ENCODE peak calls at places on chromosomes 13 and 19, in four cellular contexts. One of them, this sample, is unnamed.

GRCh38 chr19:51784922-51785690 is 9.9 kb upstream of the FPR3 start:
- DNase-seq in K562: no peak
- DNase-seq in HepG2: no peak
- DNase-seq in A549: no peak
- DNase-seq in this sample: no peak

GRCh38 chr19:38559428-38560401 is 58.0 kb downstream of the MAP4K1 start:
- DNase-seq in A549: no peak
- DNase-seq in HepG2: no peak
- DNase-seq in K562: no peak
- DNase-seq in this sample: no peak

GRCh38 chr13:76440568-76440967 is 445.6 kb downstream of the KCTD12 start:
- DNase-seq in HepG2: no peak
- DNase-seq in A549: no peak
- DNase-seq in K562: no peak
- DNase-seq in this sample: no peak

GRCh38 chr19:49678970-49679831 is 2.1 kb downstream of the PRMT1 start:
- DNase-seq in A549: no peak
- DNase-seq in K562: no peak
- DNase-seq in HepG2: no peak
- DNase-seq in this sample: no peak

GRCh38 chr19:5893907-5894703 is 9.5 kb downstream of the NDUFA11 start:
- DNase-seq in HepG2: no peak
- DNase-seq in A549: no peak
- DNase-seq in K562: peak
- DNase-seq in this sample: no peak

GRCh38 chr19:14167013-14167593 is 30.7 kb upstream of the ASF1B start:
- DNase-seq in HepG2: no peak
- DNase-seq in K562: no peak
- DNase-seq in A549: no peak
- DNase-seq in this sample: no peak

GRCh38 chr19:38172001-38172400 is 52.0 kb downstream of the DPF1 start:
- DNase-seq in A549: no peak
- DNase-seq in HepG2: no peak
- DNase-seq in K562: no peak
- DNase-seq in this sample: no peak

GRCh38 chr13:102773441-102774209 is at the start of gene TEX30:
- DNase-seq in A549: peak
- DNase-seq in HepG2: no peak
- DNase-seq in K562: peak
- DNase-seq in this sample: peak

GRCh38 chr19:8922591-8922990 is 87.6 kb downstream of the MUC16 start:
- DNase-seq in HepG2: no peak
- DNase-seq in A549: no peak
- DNase-seq in K562: peak
- DNase-seq in this sample: no peak

GRCh38 chr13:32838985-32839384 is 177.2 kb upstream of the KL start:
- DNase-seq in HepG2: peak
- DNase-seq in K562: no peak
- DNase-seq in A549: peak
- DNase-seq in this sample: no peak
- TF ChIP-seq HMGXB4 in HepG2: no peak
- TF ChIP-seq HMGXB4 in K562: no peak
- TF ChIP-seq HMGXB4 in A549: no peak
- TF ChIP-seq HMGXB4 in this sample: no peak

DNA sequence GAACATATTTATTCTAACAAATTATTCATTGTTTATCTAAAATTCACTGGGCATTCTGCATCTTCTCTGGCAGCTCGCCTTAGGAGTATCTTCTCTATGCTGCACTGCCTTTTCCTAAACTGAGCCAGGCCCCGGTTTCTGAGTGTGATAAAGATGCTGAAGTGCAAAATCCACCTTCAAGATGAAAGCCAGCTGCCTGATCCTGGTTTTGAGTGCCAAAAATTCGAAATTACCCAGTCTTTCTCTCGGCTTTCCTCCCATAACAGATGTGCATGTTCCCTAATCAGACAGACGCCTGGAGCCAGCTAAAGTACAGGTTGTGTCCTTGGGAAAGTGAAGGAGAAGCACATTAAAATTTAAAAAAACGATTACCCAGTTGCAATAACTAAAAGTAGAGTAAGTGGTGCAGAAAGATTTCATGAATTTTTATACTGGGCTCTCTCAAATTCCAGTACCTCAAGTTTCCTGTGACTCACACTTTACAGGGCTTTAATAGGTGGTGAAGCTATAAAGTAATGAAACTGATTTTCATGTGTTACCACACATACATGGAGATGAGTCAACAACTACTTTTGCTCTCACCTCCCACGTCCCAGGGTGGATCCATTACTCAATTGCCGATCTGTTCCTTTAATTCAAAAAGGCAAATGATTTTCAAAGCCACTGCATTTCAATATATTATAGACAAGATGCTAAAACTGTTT is 65.0 kb upstream of the GTF2F2 start:
- DNase-seq in K562: no peak
- DNase-seq in A549: peak
- DNase-seq in HepG2: no peak
- DNase-seq in this sample: no peak
- TF ChIP-seq HMGXB4 in K562: no peak
- TF ChIP-seq HMGXB4 in A549: no peak
- TF ChIP-seq HMGXB4 in HepG2: no peak
- TF ChIP-seq HMGXB4 in this sample: no peak

DNA sequence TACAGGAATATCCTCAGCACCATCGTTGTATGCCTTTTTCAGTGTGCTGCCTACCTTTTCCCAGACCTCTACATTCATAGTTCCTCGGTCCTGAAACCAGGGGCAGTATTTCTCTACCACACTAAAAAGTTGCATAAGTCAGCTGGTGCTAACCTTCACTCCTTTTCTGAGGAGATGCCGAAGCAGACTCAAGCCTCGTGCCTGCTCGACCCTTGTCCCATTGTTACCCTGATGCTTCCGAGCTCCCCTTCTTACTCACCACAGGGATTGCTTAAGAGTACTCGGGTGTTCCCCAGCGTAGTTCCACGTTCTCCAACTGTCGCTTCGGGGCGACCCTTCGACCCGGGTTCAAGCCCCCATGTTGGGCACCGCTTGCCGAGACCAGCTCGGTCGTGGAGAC is 19.0 kb upstream of the IL17D start:
- DNase-seq in K562: no peak
- DNase-seq in HepG2: no peak
- DNase-seq in A549: no peak
- DNase-seq in this sample: no peak
- TF ChIP-seq HMGXB4 in K562: no peak
- TF ChIP-seq HMGXB4 in HepG2: no peak
- TF ChIP-seq HMGXB4 in A549: no peak
- TF ChIP-seq HMGXB4 in this sample: no peak

DNA sequence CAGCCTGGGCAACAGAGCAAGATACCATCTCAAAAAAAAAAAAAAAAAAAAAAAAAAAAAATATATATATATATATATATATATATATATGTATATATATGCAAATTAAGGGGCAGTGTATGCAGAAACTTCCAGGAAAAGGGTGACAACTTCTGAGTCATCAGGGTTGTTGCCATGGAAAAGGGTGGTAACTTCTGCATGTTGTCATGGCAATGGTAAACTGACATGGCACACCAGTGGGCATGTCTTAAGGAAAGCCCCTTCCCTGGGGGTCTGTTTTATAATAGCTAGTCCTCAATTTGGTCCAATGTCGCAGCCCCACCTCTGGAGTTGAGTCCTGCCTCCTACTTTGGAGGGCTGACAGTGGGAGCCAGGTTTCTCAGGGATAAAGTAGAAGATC is 7.4 kb upstream of the FCHO1 start:
- DNase-seq in K562: no peak
- DNase-seq in A549: peak
- DNase-seq in HepG2: no peak
- DNase-seq in this sample: no peak
- TF ChIP-seq HMGXB4 in K562: no peak
- TF ChIP-seq HMGXB4 in A549: no peak
- TF ChIP-seq HMGXB4 in HepG2: no peak
- TF ChIP-seq HMGXB4 in this sample: no peak

DNA sequence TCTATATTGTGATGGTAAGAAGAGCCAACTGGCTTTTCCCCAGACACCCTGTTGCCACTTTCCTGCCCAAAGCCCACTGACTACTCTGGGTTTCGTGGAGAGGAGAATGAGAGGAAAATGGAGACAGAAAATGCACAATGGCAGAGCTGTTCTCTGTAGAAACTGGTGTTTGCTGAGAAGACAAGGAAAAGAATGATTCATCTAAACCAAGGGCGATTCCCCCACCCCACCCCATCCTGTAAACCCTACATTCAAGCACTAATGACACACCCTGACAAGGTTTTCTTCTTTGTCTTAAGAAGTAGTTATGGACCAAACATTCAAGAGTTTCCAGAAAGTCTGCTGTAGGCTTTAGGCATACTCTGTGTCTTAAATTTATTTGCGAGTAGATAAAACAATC is 68.8 kb downstream of the DOCK9 start:
- DNase-seq in K562: no peak
- DNase-seq in A549: peak
- DNase-seq in HepG2: no peak
- DNase-seq in this sample: no peak
- TF ChIP-seq HMGXB4 in K562: no peak
- TF ChIP-seq HMGXB4 in A549: no peak
- TF ChIP-seq HMGXB4 in HepG2: no peak
- TF ChIP-seq HMGXB4 in this sample: no peak

GRCh38 chr13:62702502-62702901 is 1286.9 kb upstream of the PCDH20 start:
- DNase-seq in A549: no peak
- DNase-seq in HepG2: no peak
- DNase-seq in K562: no peak
- DNase-seq in this sample: no peak
- TF ChIP-seq HMGXB4 in A549: no peak
- TF ChIP-seq HMGXB4 in HepG2: no peak
- TF ChIP-seq HMGXB4 in K562: no peak
- TF ChIP-seq HMGXB4 in this sample: no peak

GRCh38 chr13:49058761-49059160 is 83.0 kb downstream of the FNDC3A start:
- DNase-seq in HepG2: no peak
- DNase-seq in A549: no peak
- DNase-seq in K562: no peak
- DNase-seq in this sample: no peak

GRCh38 chr13:49060698-49061387 is 85.1 kb downstream of the FNDC3A start:
- DNase-seq in HepG2: no peak
- DNase-seq in A549: no peak
- DNase-seq in K562: no peak
- DNase-seq in this sample: no peak

GRCh38 chr13:49055021-49055420 is 79.3 kb downstream of the FNDC3A start:
- DNase-seq in A549: no peak
- DNase-seq in HepG2: no peak
- DNase-seq in K562: no peak
- DNase-seq in this sample: no peak

GRCh38 chr13:49053899-49054298 is 78.2 kb downstream of the FNDC3A start:
- DNase-seq in K562: no peak
- DNase-seq in HepG2: no peak
- DNase-seq in A549: no peak
- DNase-seq in this sample: no peak

GRCh38 chr13:49057176-49057575 is 81.5 kb downstream of the FNDC3A start:
- DNase-seq in K562: no peak
- DNase-seq in A549: no peak
- DNase-seq in HepG2: no peak
- DNase-seq in this sample: no peak
- TF ChIP-seq HMGXB4 in K562: no peak
- TF ChIP-seq HMGXB4 in A549: no peak
- TF ChIP-seq HMGXB4 in HepG2: no peak
- TF ChIP-seq HMGXB4 in this sample: no peak

DNA sequence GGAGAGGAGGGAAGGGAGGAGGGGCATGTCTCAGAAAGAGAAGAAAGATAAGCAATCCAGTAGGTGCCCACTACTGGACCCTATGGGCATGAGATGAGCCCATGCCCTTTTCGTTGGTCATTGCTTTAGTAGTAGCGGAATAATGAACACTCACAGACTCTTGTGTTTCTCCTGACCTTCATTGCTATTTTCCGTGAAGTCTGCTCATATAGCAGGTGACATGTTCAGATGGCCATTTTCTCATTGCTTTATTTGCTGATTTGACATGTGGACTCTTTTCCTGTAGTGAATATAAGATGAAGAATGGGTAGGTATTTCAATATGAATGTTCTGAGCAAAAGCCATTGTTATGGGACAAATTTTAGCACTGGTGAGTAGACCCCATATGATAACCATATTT is 16.4 kb downstream of the WDFY2 start:
- DNase-seq in HepG2: no peak
- DNase-seq in K562: no peak
- DNase-seq in A549: no peak
- DNase-seq in this sample: no peak
- TF ChIP-seq HMGXB4 in HepG2: no peak
- TF ChIP-seq HMGXB4 in K562: no peak
- TF ChIP-seq HMGXB4 in A549: no peak
- TF ChIP-seq HMGXB4 in this sample: no peak

This sample was measured in WTC11.